ENCODE peak calls at places on chromosomes 6 and 20, in six cellular contexts. V is psoas muscle, R is heart right ventricle, S is brain microvascular endothelial cell, X is lower lobe of right lung, M is tibial nerve. G is an unnamed sample.

GRCh38 chr6:3466488-3467219 is 9.8 kb upstream of the SLC22A23 start:
- DNase-seq in V (no peak), R (no peak), S (no peak), X (no peak), M (no peak), G (no peak)

GRCh38 chr6:113654396-113654795 is 202.7 kb upstream of the MARCKS start:
- DNase-seq in V (peak), R (no peak), S (peak), X (peak), M (peak), G (no peak)

GRCh38 chr20:14612389-14612788 is 275.0 kb upstream of the FLRT3 start:
- DNase-seq in V (no peak), R (no peak), S (no peak), X (no peak), M (no peak), G (no peak)

GRCh38 chr6:56840467-56841371 is 114.2 kb upstream of the BEND6 start:
- DNase-seq in V (no peak), R (no peak), S (peak), X (no peak), M (no peak), G (no peak)

GRCh38 chr6:95279641-95280040 is 297.7 kb upstream of the MANEA start:
- DNase-seq in V (no peak), R (no peak), S (no peak), X (no peak), M (no peak), G (no peak)

GRCh38 chr20:59765599-59766177 is 161.3 kb downstream of the PHACTR3 start:
- DNase-seq in V (no peak), R (no peak), S (no peak), X (no peak), M (no peak), G (no peak)

GRCh38 chr6:16700202-16700997 is 60.9 kb downstream of the ATXN1 start:
- DNase-seq in V (no peak), R (no peak), S (no peak), X (no peak), M (no peak), G (no peak)

GRCh38 chr20:48096957-48097890 is 311.9 kb upstream of the SULF2 start:
- DNase-seq in V (no peak), R (no peak), S (no peak), X (no peak), M (no peak), G (no peak)

GRCh38 chr6:74480561-74480960 is 725.3 kb downstream of the COL12A1 start:
- DNase-seq in V (no peak), R (no peak), S (no peak), X (no peak), M (no peak), G (no peak)

GRCh38 chr6:44468835-44469234 is 81.3 kb downstream of the CDC5L start:
- DNase-seq in V (no peak), R (no peak), S (no peak), X (no peak), M (no peak), G (no peak)

GRCh38 chr6:79672631-79673065 is 41.5 kb downstream of the SH3BGRL2 start:
- DNase-seq in V (no peak), R (no peak), S (peak), X (no peak), M (no peak), G (no peak)

GRCh38 chr6:143368426-143368825 is 82.1 kb downstream of the ADAT2 start:
- DNase-seq in V (no peak), R (no peak), S (peak), X (no peak), M (no peak), G (peak)

GRCh38 chr20:54014301-54014914 is 56.0 kb downstream of the BCAS1 start:
- DNase-seq in V (no peak), R (no peak), S (no peak), X (no peak), M (no peak), G (no peak)

GRCh38 chr6:52574709-52575489 is 2.0 kb downstream of the TRAM2 start:
- DNase-seq in V (no peak), R (peak), S (peak), X (peak), M (peak), G (no peak)

GRCh38 chr6:152160346-152160745 is 352.9 kb downstream of the ESR1 start:
- DNase-seq in V (no peak), R (no peak), S (no peak), X (no peak), M (no peak), G (no peak)

GRCh38 chr20:33653900-33654596 is 8.1 kb upstream of the C20orf144 start:
- DNase-seq in V (no peak), R (no peak), S (no peak), X (peak), M (no peak), G (no peak)

DNA sequence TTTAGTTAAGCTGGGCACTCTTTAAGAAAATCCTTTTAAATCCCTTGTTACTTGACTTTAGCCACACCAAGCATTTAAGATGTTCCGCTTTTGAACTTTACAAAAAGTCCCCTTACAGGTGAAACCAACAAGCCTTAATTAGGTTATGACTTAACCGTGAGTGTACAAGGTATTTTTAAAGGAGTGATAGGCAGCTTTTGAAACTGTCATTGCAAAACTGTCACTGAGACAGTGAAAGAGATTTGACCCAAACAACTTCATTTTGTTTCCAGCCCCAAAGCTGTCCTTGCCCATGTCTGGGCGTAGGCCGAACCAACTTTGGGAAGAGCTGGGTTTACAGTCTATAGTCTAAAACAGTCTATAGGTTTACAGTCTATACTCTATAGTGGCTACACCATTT is 305.4 kb downstream of the FARS2 start:
- DNase-seq in V (no peak), R (no peak), S (no peak), X (no peak), M (no peak), G (no peak)
- H3K4me3 ChIP-seq in V (no peak), R (no peak), S (no peak), X (no peak), M (no peak), G (no peak)

GRCh38 chr20:50318709-50319108 is 128.1 kb downstream of the CEBPB start:
- DNase-seq in V (no peak), R (no peak), S (no peak), X (no peak), M (no peak), G (no peak)

GRCh38 chr20:50314936-50315335 is 124.3 kb downstream of the CEBPB start:
- DNase-seq in V (no peak), R (no peak), S (no peak), X (no peak), M (no peak), G (no peak)

GRCh38 chr20:50315811-50316551 is 125.4 kb downstream of the CEBPB start:
- DNase-seq in V (no peak), R (no peak), S (no peak), X (no peak), M (no peak), G (no peak)

GRCh38 chr20:50317644-50318043 is 127.0 kb downstream of the CEBPB start:
- DNase-seq in V (no peak), R (no peak), S (no peak), X (no peak), M (no peak), G (no peak)

GRCh38 chr20:50317116-50317515 is 126.5 kb downstream of the CEBPB start:
- DNase-seq in V (no peak), R (no peak), S (no peak), X (no peak), M (no peak), G (no peak)
- H3K4me3 ChIP-seq in V (no peak), R (no peak), S (no peak), X (no peak), M (no peak), G (no peak)

GRCh38 chr6:72219536-72219935 is 333.2 kb downstream of the RIMS1 start:
- DNase-seq in V (no peak), R (no peak), S (no peak), X (no peak), M (no peak), G (no peak)

GRCh38 chr6:72212686-72213085 is 326.3 kb downstream of the RIMS1 start:
- DNase-seq in V (no peak), R (no peak), S (no peak), X (no peak), M (no peak), G (no peak)

GRCh38 chr6:72218125-72218524 is 331.8 kb downstream of the RIMS1 start:
- DNase-seq in V (no peak), R (no peak), S (peak), X (no peak), M (no peak), G (no peak)

GRCh38 chr6:72217626-72218025 is 331.3 kb downstream of the RIMS1 start:
- DNase-seq in V (no peak), R (no peak), S (no peak), X (no peak), M (no peak), G (no peak)

GRCh38 chr6:72216222-72217106 is 330.1 kb downstream of the RIMS1 start:
- DNase-seq in V (no peak), R (no peak), S (no peak), X (no peak), M (no peak), G (no peak)
- H3K4me3 ChIP-seq in V (no peak), R (no peak), S (no peak), X (no peak), M (no peak), G (no peak)

GRCh38 chr6:142331075-142331551 is 29.3 kb downstream of the ADGRG6 start:
- DNase-seq in V (no peak), R (no peak), S (peak), X (no peak), M (no peak), G (no peak)

GRCh38 chr6:142332393-142333080 is 30.7 kb downstream of the ADGRG6 start:
- DNase-seq in V (no peak), R (no peak), S (no peak), X (no peak), M (no peak), G (no peak)

GRCh38 chr6:142328070-142328469 is 26.3 kb downstream of the ADGRG6 start:
- DNase-seq in V (no peak), R (no peak), S (no peak), X (no peak), M (no peak), G (no peak)

GRCh38 chr6:142331601-142332000 is 29.8 kb downstream of the ADGRG6 start:
- DNase-seq in V (no peak), R (no peak), S (no peak), X (no peak), M (no peak), G (no peak)

DNA sequence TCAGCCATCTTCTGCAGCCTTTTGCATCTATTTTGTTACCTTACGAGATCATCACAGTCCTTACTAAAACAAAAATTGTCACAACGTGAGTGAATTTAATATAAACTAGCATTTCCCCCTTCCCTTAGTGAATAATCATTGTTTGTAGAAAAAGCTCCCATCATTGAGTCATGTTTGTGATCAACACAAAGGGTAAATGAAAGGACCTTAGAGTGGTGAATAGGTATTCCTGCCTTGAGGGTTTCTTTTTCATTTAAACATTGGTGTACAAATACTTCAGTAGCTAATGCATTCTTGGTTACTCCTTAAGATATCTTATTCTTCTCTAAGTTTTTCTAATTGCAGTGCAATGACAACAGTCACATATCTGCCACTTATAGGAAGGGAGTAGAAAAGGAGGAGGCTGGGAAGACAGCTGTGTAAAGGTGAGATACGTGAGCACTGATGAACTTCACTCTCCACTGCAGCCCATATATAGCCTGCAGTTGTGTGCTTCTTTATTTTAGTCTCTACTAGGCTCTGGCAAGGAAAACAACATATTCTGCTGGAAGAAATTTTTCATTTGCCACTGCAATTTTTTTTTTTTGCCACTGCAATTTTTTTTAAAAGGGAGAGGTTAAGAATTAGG is 27.8 kb downstream of the ADGRG6 start:
- DNase-seq in V (no peak), R (no peak), S (no peak), X (no peak), M (no peak), G (no peak)
- H3K4me3 ChIP-seq in V (no peak), R (no peak), S (no peak), X (no peak), M (no peak), G (no peak)

DNA sequence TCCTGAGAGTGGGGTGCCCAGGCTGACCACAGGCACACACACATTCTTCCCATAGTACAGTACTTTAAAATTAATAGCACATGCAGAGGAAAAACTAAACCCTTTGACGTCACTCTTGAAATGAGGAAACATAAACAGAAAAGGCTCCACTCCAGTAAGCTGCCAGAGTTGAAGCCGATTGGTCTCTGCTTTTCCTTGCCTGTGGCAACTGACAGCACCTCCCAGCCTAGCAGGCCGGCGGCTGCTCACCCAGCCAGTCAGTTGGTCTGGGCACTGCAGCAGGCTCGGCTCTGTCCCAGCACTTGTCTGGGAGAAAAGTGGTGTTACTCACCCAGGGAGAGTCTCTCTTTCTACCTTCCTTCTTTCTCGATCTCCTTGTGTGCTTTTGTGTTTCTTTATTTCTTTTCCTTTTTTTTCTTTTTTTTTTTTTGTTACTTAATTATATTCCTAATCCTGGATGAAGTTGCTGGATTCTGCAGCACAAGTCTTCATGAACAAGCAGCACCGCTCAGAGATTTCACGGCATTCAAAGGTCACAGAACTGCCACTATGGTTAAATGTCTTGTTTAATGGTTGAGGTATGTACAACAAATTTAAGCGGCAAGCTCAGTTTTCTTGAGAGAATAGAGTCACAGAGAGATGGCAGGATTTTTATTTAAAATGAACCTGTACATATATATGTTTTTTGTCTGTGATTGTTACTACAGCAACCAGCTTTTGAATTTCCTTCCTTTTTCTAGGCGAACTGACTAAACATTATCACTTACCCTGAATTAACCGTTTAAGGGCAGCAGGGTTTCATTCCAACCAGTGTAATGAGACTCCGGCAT is at the start of gene PDE7B:
- DNase-seq in V (peak), R (peak), S (peak), X (peak), M (peak), G (peak)
- H3K4me3 ChIP-seq in V (peak), R (peak), S (peak), X (peak), M (peak), G (peak)

GRCh38 chr6:135424385-135424784 is 73.2 kb downstream of the AHI1 start:
- DNase-seq in V (no peak), R (no peak), S (no peak), X (no peak), M (no peak), G (no peak)
- H3K4me3 ChIP-seq in V (no peak), R (no peak), S (no peak), X (no peak), M (no peak), G (no peak)

GRCh38 chr6:134435814-134436280 is 117.9 kb upstream of the SGK1 start:
- DNase-seq in V (no peak), R (no peak), S (no peak), X (no peak), M (no peak), G (no peak)
- H3K4me3 ChIP-seq in V (no peak), R (no peak), S (no peak), X (no peak), M (no peak), G (peak)

DNA sequence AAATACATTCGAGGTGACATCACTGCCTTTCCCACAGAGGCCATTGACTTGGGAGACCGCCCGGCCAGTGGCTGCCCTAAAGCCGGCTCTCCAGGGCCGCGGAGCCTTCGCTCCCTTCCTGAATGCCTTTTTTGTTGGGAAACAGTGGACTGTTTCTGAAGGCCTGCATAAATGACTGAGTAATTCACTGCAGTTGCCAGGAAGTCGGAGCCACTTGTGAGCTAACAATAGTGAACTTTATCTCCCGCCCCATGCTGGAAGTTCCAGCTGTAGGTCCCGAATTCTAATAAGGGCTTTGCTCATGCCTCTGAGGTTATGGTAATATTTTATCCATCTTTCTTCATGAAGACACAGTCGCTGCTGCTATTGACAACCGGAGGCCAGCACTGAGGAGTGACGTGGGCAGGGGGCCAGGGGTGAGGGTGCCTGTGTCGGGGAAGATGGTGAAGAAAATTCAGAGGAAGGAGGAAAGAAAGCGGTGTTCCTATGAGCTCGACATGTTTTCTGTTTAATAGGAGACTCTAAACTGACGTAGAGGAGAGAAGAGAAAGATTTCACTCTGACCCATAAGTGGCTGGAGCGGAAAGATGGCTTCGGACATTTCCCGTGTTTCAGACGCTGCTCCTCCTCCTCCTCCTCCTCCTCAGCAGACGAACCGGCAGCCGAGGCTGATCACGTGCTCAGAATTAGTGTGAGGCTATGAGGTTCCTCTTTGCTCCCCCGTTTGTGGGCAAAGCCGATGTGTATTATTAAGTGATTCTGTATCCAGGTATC is 671.2 kb downstream of the QKI start:
- DNase-seq in V (peak), R (peak), S (peak), X (no peak), M (peak), G (no peak)
- H3K4me3 ChIP-seq in V (peak), R (no peak), S (no peak), X (peak), M (peak), G (no peak)